ENCODE peak calls at places on chromosomes 11 and 22, in ten cellular contexts. One of them, this sample, is unnamed.

GRCh38 chr22:22863001-22863400 is 24.6 kb upstream of the IGLL5 start:
- DNase-seq in posterior vena cava: no peak
- DNase-seq in aorta: no peak
- DNase-seq in KG1: no peak
- DNase-seq in NCI-H345: no peak
- DNase-seq in stimulated activated naive CD8-positive, alpha-beta T cell treated with anti-CD3 and anti-CD28 coated beads, Interleukin-15, amount 100 ng/mL, for 72 hours: no peak
- DNase-seq in right lobe of liver: no peak
- DNase-seq in fibroblast of lung: no peak
- DNase-seq in osteocyte: no peak
- DNase-seq in EL: no peak
- DNase-seq in this sample: no peak

GRCh38 chr22:24066872-24067271 is 55.8 kb downstream of the CABIN1 start:
- DNase-seq in posterior vena cava: no peak
- DNase-seq in aorta: no peak
- DNase-seq in KG1: no peak
- DNase-seq in NCI-H345: peak
- DNase-seq in stimulated activated naive CD8-positive, alpha-beta T cell treated with anti-CD3 and anti-CD28 coated beads, Interleukin-15, amount 100 ng/mL, for 72 hours: no peak
- DNase-seq in right lobe of liver: no peak
- DNase-seq in fibroblast of lung: no peak
- DNase-seq in osteocyte: no peak
- DNase-seq in EL: no peak
- DNase-seq in this sample: no peak

GRCh38 chr11:68127791-68128681 is 6.8 kb upstream of the CHKA start:
- DNase-seq in posterior vena cava: no peak
- DNase-seq in aorta: peak
- DNase-seq in KG1: no peak
- DNase-seq in NCI-H345: no peak
- DNase-seq in stimulated activated naive CD8-positive, alpha-beta T cell treated with anti-CD3 and anti-CD28 coated beads, Interleukin-15, amount 100 ng/mL, for 72 hours: no peak
- DNase-seq in right lobe of liver: peak
- DNase-seq in fibroblast of lung: peak
- DNase-seq in osteocyte: peak
- DNase-seq in EL: peak
- DNase-seq in this sample: no peak

GRCh38 chr11:82790723-82791487 is 57.2 kb upstream of the FAM181B start:
- DNase-seq in posterior vena cava: no peak
- DNase-seq in aorta: no peak
- DNase-seq in KG1: no peak
- DNase-seq in NCI-H345: no peak
- DNase-seq in stimulated activated naive CD8-positive, alpha-beta T cell treated with anti-CD3 and anti-CD28 coated beads, Interleukin-15, amount 100 ng/mL, for 72 hours: no peak
- DNase-seq in right lobe of liver: no peak
- DNase-seq in fibroblast of lung: peak
- DNase-seq in osteocyte: no peak
- DNase-seq in EL: no peak
- DNase-seq in this sample: no peak

GRCh38 chr11:40030867-40031266 is 1428.6 kb downstream of the LRRC4C start:
- DNase-seq in posterior vena cava: no peak
- DNase-seq in aorta: no peak
- DNase-seq in KG1: no peak
- DNase-seq in NCI-H345: no peak
- DNase-seq in stimulated activated naive CD8-positive, alpha-beta T cell treated with anti-CD3 and anti-CD28 coated beads, Interleukin-15, amount 100 ng/mL, for 72 hours: no peak
- DNase-seq in right lobe of liver: no peak
- DNase-seq in fibroblast of lung: no peak
- DNase-seq in osteocyte: no peak
- DNase-seq in EL: no peak
- DNase-seq in this sample: no peak

GRCh38 chr11:72231396-72232259 is 7.1 kb downstream of the INPPL1 start:
- DNase-seq in posterior vena cava: peak
- DNase-seq in aorta: no peak
- DNase-seq in KG1: no peak
- DNase-seq in NCI-H345: no peak
- DNase-seq in stimulated activated naive CD8-positive, alpha-beta T cell treated with anti-CD3 and anti-CD28 coated beads, Interleukin-15, amount 100 ng/mL, for 72 hours: peak
- DNase-seq in right lobe of liver: no peak
- DNase-seq in fibroblast of lung: no peak
- DNase-seq in osteocyte: no peak
- DNase-seq in EL: no peak
- DNase-seq in this sample: no peak

GRCh38 chr22:40239345-40239683 is 61.6 kb downstream of the TNRC6B start:
- DNase-seq in posterior vena cava: no peak
- DNase-seq in aorta: no peak
- DNase-seq in KG1: no peak
- DNase-seq in NCI-H345: no peak
- DNase-seq in stimulated activated naive CD8-positive, alpha-beta T cell treated with anti-CD3 and anti-CD28 coated beads, Interleukin-15, amount 100 ng/mL, for 72 hours: no peak
- DNase-seq in right lobe of liver: no peak
- DNase-seq in fibroblast of lung: no peak
- DNase-seq in osteocyte: no peak
- DNase-seq in EL: no peak
- DNase-seq in this sample: no peak

GRCh38 chr11:128361451-128362020 is 225.8 kb downstream of the ETS1 start:
- DNase-seq in posterior vena cava: no peak
- DNase-seq in aorta: no peak
- DNase-seq in KG1: no peak
- DNase-seq in NCI-H345: no peak
- DNase-seq in stimulated activated naive CD8-positive, alpha-beta T cell treated with anti-CD3 and anti-CD28 coated beads, Interleukin-15, amount 100 ng/mL, for 72 hours: no peak
- DNase-seq in right lobe of liver: no peak
- DNase-seq in fibroblast of lung: peak
- DNase-seq in osteocyte: no peak
- DNase-seq in EL: peak
- DNase-seq in this sample: peak

GRCh38 chr11:119643212-119643877 is 85.7 kb downstream of the NECTIN1 start:
- DNase-seq in posterior vena cava: no peak
- DNase-seq in aorta: no peak
- DNase-seq in KG1: no peak
- DNase-seq in NCI-H345: no peak
- DNase-seq in stimulated activated naive CD8-positive, alpha-beta T cell treated with anti-CD3 and anti-CD28 coated beads, Interleukin-15, amount 100 ng/mL, for 72 hours: no peak
- DNase-seq in right lobe of liver: no peak
- DNase-seq in fibroblast of lung: no peak
- DNase-seq in osteocyte: no peak
- DNase-seq in EL: no peak
- DNase-seq in this sample: no peak

GRCh38 chr11:103077553-103077952 is 14.4 kb downstream of the DCUN1D5 start:
- DNase-seq in posterior vena cava: no peak
- DNase-seq in aorta: no peak
- DNase-seq in KG1: no peak
- DNase-seq in NCI-H345: no peak
- DNase-seq in stimulated activated naive CD8-positive, alpha-beta T cell treated with anti-CD3 and anti-CD28 coated beads, Interleukin-15, amount 100 ng/mL, for 72 hours: no peak
- DNase-seq in right lobe of liver: no peak
- DNase-seq in fibroblast of lung: no peak
- DNase-seq in osteocyte: no peak
- DNase-seq in EL: no peak
- DNase-seq in this sample: no peak

GRCh38 chr11:33530824-33531223 is 169.8 kb downstream of the C11orf91 start:
- DNase-seq in posterior vena cava: no peak
- DNase-seq in aorta: no peak
- DNase-seq in KG1: no peak
- DNase-seq in NCI-H345: no peak
- DNase-seq in stimulated activated naive CD8-positive, alpha-beta T cell treated with anti-CD3 and anti-CD28 coated beads, Interleukin-15, amount 100 ng/mL, for 72 hours: no peak
- DNase-seq in right lobe of liver: no peak
- DNase-seq in fibroblast of lung: peak
- DNase-seq in osteocyte: no peak
- DNase-seq in EL: peak
- DNase-seq in this sample: no peak

GRCh38 chr11:62512961-62513360 is 33.6 kb downstream of the AHNAK start:
- DNase-seq in posterior vena cava: no peak
- DNase-seq in aorta: no peak
- DNase-seq in KG1: no peak
- DNase-seq in NCI-H345: no peak
- DNase-seq in stimulated activated naive CD8-positive, alpha-beta T cell treated with anti-CD3 and anti-CD28 coated beads, Interleukin-15, amount 100 ng/mL, for 72 hours: no peak
- DNase-seq in right lobe of liver: no peak
- DNase-seq in fibroblast of lung: no peak
- DNase-seq in osteocyte: no peak
- DNase-seq in EL: no peak
- DNase-seq in this sample: no peak

GRCh38 chr22:50271519-50271970 is 1.4 kb upstream of the MAPK11 start:
- DNase-seq in posterior vena cava: no peak
- DNase-seq in aorta: no peak
- DNase-seq in KG1: no peak
- DNase-seq in NCI-H345: peak
- DNase-seq in stimulated activated naive CD8-positive, alpha-beta T cell treated with anti-CD3 and anti-CD28 coated beads, Interleukin-15, amount 100 ng/mL, for 72 hours: peak
- DNase-seq in right lobe of liver: no peak
- DNase-seq in fibroblast of lung: peak
- DNase-seq in osteocyte: no peak
- DNase-seq in EL: peak
- DNase-seq in this sample: peak

GRCh38 chr11:10556590-10556989 is 11.9 kb downstream of the LYVE1 start:
- DNase-seq in posterior vena cava: no peak
- DNase-seq in aorta: no peak
- DNase-seq in KG1: no peak
- DNase-seq in NCI-H345: no peak
- DNase-seq in stimulated activated naive CD8-positive, alpha-beta T cell treated with anti-CD3 and anti-CD28 coated beads, Interleukin-15, amount 100 ng/mL, for 72 hours: no peak
- DNase-seq in right lobe of liver: no peak
- DNase-seq in fibroblast of lung: no peak
- DNase-seq in osteocyte: no peak
- DNase-seq in EL: no peak
- DNase-seq in this sample: no peak

GRCh38 chr11:11157201-11157600 is 195.8 kb downstream of the CSNK2A3 start:
- DNase-seq in posterior vena cava: no peak
- DNase-seq in aorta: no peak
- DNase-seq in KG1: peak
- DNase-seq in NCI-H345: peak
- DNase-seq in stimulated activated naive CD8-positive, alpha-beta T cell treated with anti-CD3 and anti-CD28 coated beads, Interleukin-15, amount 100 ng/mL, for 72 hours: peak
- DNase-seq in right lobe of liver: no peak
- DNase-seq in fibroblast of lung: peak
- DNase-seq in osteocyte: no peak
- DNase-seq in EL: peak
- DNase-seq in this sample: no peak

GRCh38 chr11:61972112-61972795 is 4.8 kb upstream of the FTH1 start:
- DNase-seq in posterior vena cava: no peak
- DNase-seq in aorta: peak
- DNase-seq in KG1: no peak
- DNase-seq in NCI-H345: no peak
- DNase-seq in stimulated activated naive CD8-positive, alpha-beta T cell treated with anti-CD3 and anti-CD28 coated beads, Interleukin-15, amount 100 ng/mL, for 72 hours: peak
- DNase-seq in right lobe of liver: no peak
- DNase-seq in fibroblast of lung: no peak
- DNase-seq in osteocyte: no peak
- DNase-seq in EL: no peak
- DNase-seq in this sample: peak

GRCh38 chr11:84993386-84993785 is 633.8 kb downstream of the DLG2 start:
- DNase-seq in posterior vena cava: no peak
- DNase-seq in aorta: no peak
- DNase-seq in KG1: no peak
- DNase-seq in NCI-H345: no peak
- DNase-seq in stimulated activated naive CD8-positive, alpha-beta T cell treated with anti-CD3 and anti-CD28 coated beads, Interleukin-15, amount 100 ng/mL, for 72 hours: no peak
- DNase-seq in right lobe of liver: no peak
- DNase-seq in fibroblast of lung: no peak
- DNase-seq in osteocyte: no peak
- DNase-seq in EL: peak
- DNase-seq in this sample: no peak

This sample was measured in SJSA1.